ENCODE peak calls at places on chromosomes 13 and 19, in six cellular contexts. U, P, E, R, T and W are unnamed samples.

GRCh38 chr19:33891773-33892172 is 95.1 kb downstream of the KCTD15 start:
- DNase-seq in R (no peak), T (no peak), E (no peak), U (no peak), P (no peak), W (no peak)

GRCh38 chr13:37531054-37531453 is 67.5 kb downstream of the POSTN start:
- DNase-seq in R (peak), P (peak), U (no peak), E (no peak), T (peak), W (peak)

GRCh38 chr13:100534147-100534818 is 54.3 kb downstream of the GGACT start:
- DNase-seq in E (no peak), P (no peak), R (no peak), T (no peak), U (no peak), W (no peak)

GRCh38 chr19:51119089-51119488 is 5.6 kb upstream of the SIGLEC9 start:
- DNase-seq in U (no peak), P (no peak), T (no peak), E (no peak), R (no peak), W (no peak)

GRCh38 chr13:48728226-48728625 is 74.5 kb downstream of the CYSLTR2 start:
- DNase-seq in E (no peak), T (no peak), P (no peak), R (no peak), U (no peak), W (no peak)

GRCh38 chr19:16154557-16154956 is 11.1 kb downstream of the HSH2D start:
- DNase-seq in T (no peak), U (no peak), P (no peak), E (no peak), R (no peak), W (no peak)

GRCh38 chr19:13825489-13826475 is 30.5 kb downstream of the ZSWIM4 start:
- DNase-seq in P (no peak), R (no peak), T (no peak), E (no peak), U (no peak), W (no peak)

GRCh38 chr13:20230913-20231838 is 943 bp downstream of the GJB6 start:
- DNase-seq in R (no peak), P (no peak), T (no peak), U (no peak), E (no peak), W (no peak)

GRCh38 chr19:50770888-50771287 is 624 bp downstream of the GPR32 start:
- DNase-seq in U (no peak), T (no peak), P (no peak), E (no peak), R (no peak), W (no peak)

GRCh38 chr13:52051400-52051799 is 26.9 kb downstream of the UTP14C start:
- DNase-seq in P (no peak), E (no peak), T (no peak), R (no peak), U (no peak), W (no peak)

GRCh38 chr19:49845433-49845832 is 5.5 kb upstream of the PTOV1 start:
- DNase-seq in T (peak), P (no peak), U (no peak), R (no peak), E (no peak), W (no peak)

GRCh38 chr13:79724348-79725103 is 243.6 kb downstream of the NDFIP2 start:
- DNase-seq in U (no peak), R (peak), P (no peak), E (no peak), T (no peak), W (peak)

GRCh38 chr13:102703721-102704035 is 8.8 kb upstream of the METTL21C start:
- DNase-seq in P (no peak), E (no peak), U (no peak), R (no peak), T (no peak), W (no peak)

GRCh38 chr19:42433503-42434260 is 6.5 kb upstream of the LIPE start:
- DNase-seq in R (peak), T (peak), E (no peak), U (peak), P (peak), W (no peak)

GRCh38 chr13:99086149-99086868 is 108.4 kb upstream of the DOCK9 start:
- DNase-seq in E (no peak), U (peak), T (peak), R (peak), P (peak), W (no peak)